ENCODE peak calls at places on chromosomes 6 and 20, in seven cellular contexts. V is adipocyte; L is left ventricle myocardium inferior; C is naive thymus-derived CD4-positive, alpha-beta T cell; M is gastrocnemius medialis; F is GM23248; R is H9. H is an unnamed sample. For H3K4me1, the result is how much of the 10 kb centered on the place peaks cover.

GRCh38 chr20:17179840-17180239 is 47.0 kb upstream of the PCSK2 start:
- DNase-seq in V (no peak), L (no peak), C (no peak), M (no peak), F (no peak), R (peak), H (no peak)

GRCh38 chr6:170438402-170438753 is 114.7 kb downstream of the PSMB1 start:
- DNase-seq in V (peak), L (peak), C (no peak), M (peak), F (peak), R (peak), H (peak)

GRCh38 chr20:1491281-1491840 is at the start of gene SIRPB2:
- DNase-seq in V (no peak), L (peak), C (no peak), M (peak), F (no peak), R (no peak), H (no peak)

GRCh38 chr6:1182722-1183521 is 129.0 kb upstream of the FOXQ1 start:
- DNase-seq in V (no peak), L (no peak), C (no peak), M (no peak), F (peak), R (no peak), H (no peak)

GRCh38 chr6:134080171-134080795 is 27.9 kb upstream of the SLC2A12 start:
- DNase-seq in V (no peak), L (no peak), C (no peak), M (no peak), F (no peak), R (no peak), H (peak)

GRCh38 chr6:69954733-69955132 is 88.4 kb downstream of the COL19A1 start:
- DNase-seq in V (no peak), L (no peak), C (no peak), M (no peak), F (no peak), R (no peak), H (no peak)

GRCh38 chr20:62900692-62901584 is 25.4 kb downstream of the DIDO1 start:
- DNase-seq in V (no peak), L (no peak), C (peak), M (no peak), F (peak), R (no peak), H (peak)

GRCh38 chr6:127951172-127951995 is 50.5 kb upstream of the THEMIS start:
- DNase-seq in V (no peak), L (no peak), C (peak), M (no peak), F (no peak), R (no peak), H (no peak)

GRCh38 chr6:45076217-45076616 is 251.9 kb upstream of the RUNX2 start:
- DNase-seq in V (peak), L (no peak), C (no peak), M (no peak), F (peak), R (no peak), H (no peak)

GRCh38 chr6:42226251-42227143 is 8.8 kb upstream of the MRPS10 start:
- DNase-seq in V (peak), L (no peak), C (no peak), M (no peak), F (peak), R (no peak), H (peak)

GRCh38 chr20:44501448-44501847 is 20.4 kb downstream of the SERINC3 start:
- DNase-seq in V (peak), L (no peak), C (no peak), M (peak), F (peak), R (no peak), H (no peak)

GRCh38 chr20:25281541-25281991 is 33.7 kb downstream of the PYGB start:
- DNase-seq in V (no peak), L (peak), C (no peak), M (peak), F (no peak), R (no peak), H (no peak)

GRCh38 chr6:133114973-133115372 is 126.2 kb upstream of the EYA4 start:
- DNase-seq in V (no peak), L (no peak), C (no peak), M (no peak), F (no peak), R (no peak), H (no peak)

GRCh38 chr6:256169-256568 is 36.1 kb upstream of the DUSP22 start:
- DNase-seq in V (no peak), L (no peak), C (no peak), M (no peak), F (no peak), R (no peak), H (no peak)

GRCh38 chr20:59577037-59577808 is 27.1 kb upstream of the PHACTR3 start:
- DNase-seq in V (peak), L (no peak), C (no peak), M (no peak), F (no peak), R (no peak), H (no peak)

GRCh38 chr6:69391106-69391505 is 405.7 kb downstream of the LMBRD1 start:
- DNase-seq in V (no peak), L (no peak), C (no peak), M (no peak), F (no peak), R (no peak), H (no peak)

GRCh38 chr20:62219992-62220665 is at the start of gene HRH3:
- DNase-seq in V (peak), L (no peak), C (peak), M (no peak), F (peak), R (peak), H (peak)

GRCh38 chr6:107731422-107732319 is 92.4 kb downstream of the SCML4 start:
- DNase-seq in V (no peak), L (no peak), C (peak), M (no peak), F (no peak), R (no peak), H (no peak)

GRCh38 chr6:28940294-28940858 is 16.6 kb upstream of the TRIM27 start:
- DNase-seq in V (peak), L (no peak), C (peak), M (no peak), F (no peak), R (peak), H (peak)

GRCh38 chr6:14278000-14278399 is 160.4 kb downstream of the CD83 start:
- DNase-seq in V (no peak), L (no peak), C (no peak), M (no peak), F (no peak), R (peak), H (no peak)

GRCh38 chr6:158376650-158377081 is 64.4 kb downstream of the TULP4 start:
- DNase-seq in V (peak), L (no peak), C (no peak), M (peak), F (peak), R (no peak), H (no peak)

GRCh38 chr6:143514996-143515760 is 3.7 kb upstream of the FUCA2 start:
- DNase-seq in V (peak), L (peak), C (no peak), M (peak), F (peak), R (no peak), H (no peak)

GRCh38 chr6:55496201-55496600 is 82.8 kb downstream of the HMGCLL1 start:
- DNase-seq in V (no peak), L (no peak), C (no peak), M (no peak), F (peak), R (no peak), H (no peak)

GRCh38 chr20:46562373-46563169 is 12.1 kb upstream of the OCSTAMP start:
- DNase-seq in V (peak), L (peak), C (peak), M (peak), F (peak), R (peak), H (peak)

GRCh38 chr20:13261460-13262301 is 40.6 kb downstream of the ISM1 start:
- DNase-seq in V (peak), L (peak), C (peak), M (peak), F (peak), R (peak), H (peak)

GRCh38 chr6:116444991-116445566 is 16.1 kb upstream of the CALHM6 start:
- DNase-seq in V (no peak), L (no peak), C (no peak), M (no peak), F (no peak), R (no peak), H (no peak)

GRCh38 chr20:64044484-64045247 is 4.8 kb downstream of the SOX18 start:
- DNase-seq in V (peak), L (no peak), C (no peak), M (no peak), F (peak), R (no peak), H (peak)

GRCh38 chr20:44448753-44449546 is 26.7 kb upstream of the TTPAL start:
- DNase-seq in V (no peak), L (no peak), C (no peak), M (no peak), F (peak), R (peak), H (no peak)

GRCh38 chr6:22043284-22043962 is 253.4 kb downstream of the PRL start:
- DNase-seq in V (no peak), L (peak), C (no peak), M (peak), F (peak), R (no peak), H (peak)

GRCh38 chr6:34529665-34530327 is 26.3 kb downstream of the SPDEF start:
- DNase-seq in V (no peak), L (peak), C (no peak), M (no peak), F (no peak), R (no peak), H (peak)

GRCh38 chr20:32449890-32450401 is 91.8 kb downstream of the ASXL1 start:
- DNase-seq in V (no peak), L (no peak), C (no peak), M (no peak), F (no peak), R (no peak), H (no peak)
- H3K4me1 ChIP-seq in V (under half), L (half or more), C (under half), M (under half), F (under half), R (under half), H (under half)

DNA sequence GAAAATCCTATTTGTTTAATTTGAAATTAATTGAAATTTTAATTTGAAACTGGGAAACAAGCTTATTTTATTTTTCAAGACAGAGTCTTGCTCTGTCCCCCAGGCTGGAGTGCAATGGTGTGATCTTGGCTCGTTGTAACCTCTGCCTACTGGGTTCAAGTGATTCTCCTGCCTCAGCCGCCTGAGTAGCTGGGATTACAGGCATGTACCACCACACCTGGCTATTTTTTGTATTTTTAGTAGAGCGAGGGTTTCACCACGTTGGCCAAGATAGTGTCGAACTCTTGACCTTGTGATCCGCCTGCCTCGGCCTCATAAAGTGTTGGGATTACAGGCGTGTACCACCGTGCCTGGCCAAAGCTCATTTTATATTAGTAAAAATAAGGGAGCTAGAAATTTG is 4.2 kb downstream of the SRSF3 start:
- DNase-seq in V (no peak), L (no peak), C (no peak), M (no peak), F (no peak), R (no peak), H (no peak)
- H3K4me1 ChIP-seq in V (half or more), L (half or more), C (half or more), M (half or more), F (half or more), R (under half), H (half or more)

DNA sequence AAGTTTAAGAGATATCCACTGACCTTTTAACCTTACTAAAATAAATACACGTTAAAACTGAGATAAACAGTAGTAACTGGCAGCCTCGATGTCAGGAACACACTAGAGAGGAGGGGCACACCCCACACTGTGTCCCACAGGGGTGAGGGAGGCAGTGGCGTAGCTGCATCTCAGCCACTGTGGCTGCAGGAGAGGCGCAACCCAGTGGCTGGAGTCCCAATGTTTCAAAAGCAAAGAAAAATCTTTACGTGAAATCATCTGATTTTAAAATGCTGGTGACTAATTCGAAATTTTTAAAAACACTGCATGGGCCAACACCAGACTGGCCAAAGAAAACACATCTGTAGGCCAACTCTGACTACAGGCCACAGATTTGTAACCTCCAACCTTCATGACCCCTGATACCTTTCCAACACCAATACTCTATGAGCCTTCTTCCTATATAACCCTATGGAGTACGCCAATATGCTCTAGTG is 54.7 kb downstream of the TRAM2 start:
- DNase-seq in V (peak), L (peak), C (no peak), M (peak), F (peak), R (no peak), H (no peak)
- H3K4me1 ChIP-seq in V (half or more), L (half or more), C (under half), M (under half), F (half or more), R (under half), H (under half)

GRCh38 chr20:21936720-21937380 is 231.4 kb downstream of the PAX1 start:
- DNase-seq in V (no peak), L (no peak), C (no peak), M (no peak), F (peak), R (peak), H (no peak)

GRCh38 chr20:21936261-21936660 is 230.8 kb downstream of the PAX1 start:
- DNase-seq in V (no peak), L (no peak), C (no peak), M (no peak), F (no peak), R (no peak), H (no peak)

GRCh38 chr20:21944227-21944626 is 238.8 kb downstream of the PAX1 start:
- DNase-seq in V (no peak), L (no peak), C (no peak), M (no peak), F (no peak), R (no peak), H (no peak)

DNA sequence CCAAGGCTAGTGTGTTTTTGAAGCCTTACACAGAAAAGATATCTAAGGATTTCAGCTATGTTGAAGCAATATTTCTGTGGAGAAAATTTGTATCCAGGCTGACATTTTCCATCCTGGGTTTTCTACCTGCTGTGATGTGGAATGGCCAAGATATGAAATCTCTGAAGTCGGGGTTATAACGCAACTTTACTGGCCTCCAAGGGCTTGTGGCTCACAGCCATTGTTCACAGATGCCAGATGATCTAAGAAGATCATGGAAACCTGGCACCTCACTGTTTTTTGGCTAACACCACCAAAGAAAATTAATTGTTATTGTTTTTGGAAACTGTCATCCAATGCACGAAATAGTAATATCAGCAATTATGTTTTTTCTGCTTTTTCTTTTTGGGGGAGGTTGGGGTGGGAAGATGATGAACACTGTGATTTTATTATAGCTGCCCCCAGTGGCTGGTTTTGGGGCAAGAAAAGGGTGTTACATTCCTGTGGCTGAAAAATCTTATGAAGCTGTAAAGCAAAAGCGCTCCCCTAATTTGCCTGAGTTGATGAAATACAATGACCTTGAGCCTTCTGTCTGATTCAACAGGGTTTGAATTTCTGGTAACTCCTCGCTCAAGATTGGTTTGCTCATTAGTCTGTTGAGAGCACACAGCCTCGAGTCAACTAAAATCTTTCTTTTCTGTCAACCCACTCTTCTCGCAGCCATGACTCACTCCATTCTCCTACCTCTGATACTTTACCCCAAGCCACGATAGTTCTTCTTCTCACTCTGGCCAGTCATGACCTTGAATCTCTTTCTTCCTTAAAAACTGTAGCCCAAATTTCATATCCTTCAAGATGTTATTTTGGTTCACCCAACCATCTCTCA is 236.7 kb downstream of the PAX1 start:
- DNase-seq in V (no peak), L (no peak), C (no peak), M (no peak), F (no peak), R (no peak), H (no peak)
- H3K4me1 ChIP-seq in V (under half), L (under half), C (under half), M (under half), F (under half), R (under half), H (under half)

DNA sequence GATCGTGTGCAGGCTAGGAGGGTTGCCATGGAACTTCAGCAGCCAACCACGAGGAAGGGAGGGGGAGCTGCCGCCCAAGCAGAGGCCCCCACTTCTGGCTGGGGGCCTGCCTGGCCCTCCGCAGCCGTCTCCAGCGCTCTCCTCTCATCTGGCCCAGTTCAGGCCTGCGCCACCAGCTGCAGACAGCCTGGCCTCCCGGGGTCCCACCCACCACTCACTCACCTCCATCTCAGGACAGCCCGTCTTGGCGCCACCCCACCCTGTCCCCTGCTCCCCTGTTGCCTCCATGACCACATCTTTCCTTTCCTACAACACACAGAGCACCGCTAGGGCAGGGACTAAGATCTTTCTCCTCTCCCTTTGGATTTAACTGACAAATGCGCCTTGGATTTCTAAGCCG is 98.7 kb downstream of the ANKRD60 start:
- DNase-seq in V (no peak), L (no peak), C (no peak), M (no peak), F (no peak), R (peak), H (no peak)
- H3K4me1 ChIP-seq in V (under half), L (under half), C (under half), M (under half), F (under half), R (under half), H (half or more)

GRCh38 chr6:40484066-40484465 is 103.1 kb downstream of the LRFN2 start:
- DNase-seq in V (no peak), L (no peak), C (no peak), M (no peak), F (no peak), R (no peak), H (no peak)

GRCh38 chr6:40485300-40485699 is 101.9 kb downstream of the LRFN2 start:
- DNase-seq in V (no peak), L (no peak), C (no peak), M (no peak), F (no peak), R (no peak), H (no peak)

GRCh38 chr6:40489798-40490197 is 97.4 kb downstream of the LRFN2 start:
- DNase-seq in V (no peak), L (no peak), C (no peak), M (no peak), F (no peak), R (no peak), H (no peak)

GRCh38 chr6:40485795-40486194 is 101.4 kb downstream of the LRFN2 start:
- DNase-seq in V (no peak), L (no peak), C (no peak), M (no peak), F (no peak), R (no peak), H (no peak)

DNA sequence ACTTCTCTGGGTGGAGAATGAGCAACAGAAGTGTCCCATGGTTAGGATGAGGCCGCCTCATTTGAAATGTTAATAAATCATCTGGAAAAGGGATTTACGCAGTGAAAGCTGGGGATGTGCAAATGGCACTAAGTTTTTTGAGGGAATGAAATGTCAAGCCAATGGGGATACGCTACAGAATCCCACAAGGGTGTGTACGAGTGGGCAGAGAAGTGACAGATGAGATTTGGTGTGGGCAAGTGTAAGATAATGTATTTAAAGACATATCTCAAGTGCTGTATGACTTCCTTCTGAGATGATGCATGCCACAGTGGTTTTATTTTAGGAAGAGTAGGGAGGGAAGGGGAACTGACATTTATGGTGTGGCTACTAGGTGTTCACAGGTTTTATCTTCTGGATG is 100.6 kb downstream of the LRFN2 start:
- DNase-seq in V (no peak), L (no peak), C (no peak), M (no peak), F (no peak), R (no peak), H (no peak)
- H3K4me1 ChIP-seq in V (under half), L (under half), C (under half), M (under half), F (under half), R (under half), H (under half)